ENCODE peak calls at places on chromosomes 13 and 19, in nine cellular contexts. One of them, this sample, is unnamed.

GRCh38 chr13:93861818-93862217 is 617.7 kb downstream of the DCT start:
- DNase-seq in stimulated activated CD8-positive, alpha-beta memory T cell treated with anti-CD3 and anti-CD28 coated beads, Interleukin-7, amount 100 ng/mL, for 1 hour: no peak
- DNase-seq in EH: peak
- DNase-seq in T-helper 2 cell treated with Interferon-gamma antibody and Interleukin-4, amounts not matched to agents 5 μg/mL and 100 μg/mL, for 36 hours: no peak
- DNase-seq in AG09319: no peak
- DNase-seq in kidney epithelial cell: peak
- DNase-seq in SW 1271: no peak
- DNase-seq in central memory CD4-positive, alpha-beta T cell: no peak
- DNase-seq in A549: no peak
- DNase-seq in this sample: peak

GRCh38 chr13:52447354-52447753 is 3.1 kb downstream of the VPS36 start:
- DNase-seq in stimulated activated CD8-positive, alpha-beta memory T cell treated with anti-CD3 and anti-CD28 coated beads, Interleukin-7, amount 100 ng/mL, for 1 hour: no peak
- DNase-seq in EH: no peak
- DNase-seq in T-helper 2 cell treated with Interferon-gamma antibody and Interleukin-4, amounts not matched to agents 5 μg/mL and 100 μg/mL, for 36 hours: no peak
- DNase-seq in AG09319: no peak
- DNase-seq in kidney epithelial cell: no peak
- DNase-seq in SW 1271: no peak
- DNase-seq in central memory CD4-positive, alpha-beta T cell: no peak
- DNase-seq in A549: no peak
- DNase-seq in this sample: no peak

GRCh38 chr13:26867451-26868067 is 107.0 kb upstream of the GPR12 start:
- DNase-seq in stimulated activated CD8-positive, alpha-beta memory T cell treated with anti-CD3 and anti-CD28 coated beads, Interleukin-7, amount 100 ng/mL, for 1 hour: no peak
- DNase-seq in EH: peak
- DNase-seq in T-helper 2 cell treated with Interferon-gamma antibody and Interleukin-4, amounts not matched to agents 5 μg/mL and 100 μg/mL, for 36 hours: no peak
- DNase-seq in AG09319: no peak
- DNase-seq in kidney epithelial cell: no peak
- DNase-seq in SW 1271: no peak
- DNase-seq in central memory CD4-positive, alpha-beta T cell: no peak
- DNase-seq in A549: peak
- DNase-seq in this sample: peak

GRCh38 chr19:2246801-2247361 is 2.2 kb upstream of the AMH start:
- DNase-seq in stimulated activated CD8-positive, alpha-beta memory T cell treated with anti-CD3 and anti-CD28 coated beads, Interleukin-7, amount 100 ng/mL, for 1 hour: no peak
- DNase-seq in EH: peak
- DNase-seq in T-helper 2 cell treated with Interferon-gamma antibody and Interleukin-4, amounts not matched to agents 5 μg/mL and 100 μg/mL, for 36 hours: no peak
- DNase-seq in AG09319: no peak
- DNase-seq in kidney epithelial cell: no peak
- DNase-seq in SW 1271: peak
- DNase-seq in central memory CD4-positive, alpha-beta T cell: no peak
- DNase-seq in A549: no peak
- DNase-seq in this sample: no peak

GRCh38 chr19:6393982-6394412 is 1.0 kb upstream of the GTF2F1 start:
- DNase-seq in stimulated activated CD8-positive, alpha-beta memory T cell treated with anti-CD3 and anti-CD28 coated beads, Interleukin-7, amount 100 ng/mL, for 1 hour: no peak
- DNase-seq in EH: no peak
- DNase-seq in T-helper 2 cell treated with Interferon-gamma antibody and Interleukin-4, amounts not matched to agents 5 μg/mL and 100 μg/mL, for 36 hours: no peak
- DNase-seq in AG09319: no peak
- DNase-seq in kidney epithelial cell: no peak
- DNase-seq in SW 1271: no peak
- DNase-seq in central memory CD4-positive, alpha-beta T cell: no peak
- DNase-seq in A549: no peak
- DNase-seq in this sample: no peak

GRCh38 chr13:50339291-50339690 is 324.0 kb downstream of the KCNRG start:
- DNase-seq in stimulated activated CD8-positive, alpha-beta memory T cell treated with anti-CD3 and anti-CD28 coated beads, Interleukin-7, amount 100 ng/mL, for 1 hour: no peak
- DNase-seq in EH: no peak
- DNase-seq in T-helper 2 cell treated with Interferon-gamma antibody and Interleukin-4, amounts not matched to agents 5 μg/mL and 100 μg/mL, for 36 hours: no peak
- DNase-seq in AG09319: no peak
- DNase-seq in kidney epithelial cell: no peak
- DNase-seq in SW 1271: no peak
- DNase-seq in central memory CD4-positive, alpha-beta T cell: no peak
- DNase-seq in A549: no peak
- DNase-seq in this sample: no peak

GRCh38 chr13:97278395-97279078 is 56.4 kb downstream of the MBNL2 start:
- DNase-seq in stimulated activated CD8-positive, alpha-beta memory T cell treated with anti-CD3 and anti-CD28 coated beads, Interleukin-7, amount 100 ng/mL, for 1 hour: no peak
- DNase-seq in EH: no peak
- DNase-seq in T-helper 2 cell treated with Interferon-gamma antibody and Interleukin-4, amounts not matched to agents 5 μg/mL and 100 μg/mL, for 36 hours: no peak
- DNase-seq in AG09319: no peak
- DNase-seq in kidney epithelial cell: no peak
- DNase-seq in SW 1271: no peak
- DNase-seq in central memory CD4-positive, alpha-beta T cell: no peak
- DNase-seq in A549: no peak
- DNase-seq in this sample: peak

GRCh38 chr19:55086730-55087541 is 11.3 kb downstream of the EPS8L1 start:
- DNase-seq in stimulated activated CD8-positive, alpha-beta memory T cell treated with anti-CD3 and anti-CD28 coated beads, Interleukin-7, amount 100 ng/mL, for 1 hour: no peak
- DNase-seq in EH: peak
- DNase-seq in T-helper 2 cell treated with Interferon-gamma antibody and Interleukin-4, amounts not matched to agents 5 μg/mL and 100 μg/mL, for 36 hours: peak
- DNase-seq in AG09319: peak
- DNase-seq in kidney epithelial cell: peak
- DNase-seq in SW 1271: no peak
- DNase-seq in central memory CD4-positive, alpha-beta T cell: peak
- DNase-seq in A549: no peak
- DNase-seq in this sample: peak

GRCh38 chr13:93690139-93690538 is 463.5 kb downstream of the GPC6 start:
- DNase-seq in stimulated activated CD8-positive, alpha-beta memory T cell treated with anti-CD3 and anti-CD28 coated beads, Interleukin-7, amount 100 ng/mL, for 1 hour: no peak
- DNase-seq in EH: peak
- DNase-seq in T-helper 2 cell treated with Interferon-gamma antibody and Interleukin-4, amounts not matched to agents 5 μg/mL and 100 μg/mL, for 36 hours: no peak
- DNase-seq in AG09319: no peak
- DNase-seq in kidney epithelial cell: no peak
- DNase-seq in SW 1271: no peak
- DNase-seq in central memory CD4-positive, alpha-beta T cell: no peak
- DNase-seq in A549: no peak
- DNase-seq in this sample: peak

GRCh38 chr19:4061683-4062575 is 4.8 kb downstream of the ZBTB7A start:
- DNase-seq in stimulated activated CD8-positive, alpha-beta memory T cell treated with anti-CD3 and anti-CD28 coated beads, Interleukin-7, amount 100 ng/mL, for 1 hour: no peak
- DNase-seq in EH: no peak
- DNase-seq in T-helper 2 cell treated with Interferon-gamma antibody and Interleukin-4, amounts not matched to agents 5 μg/mL and 100 μg/mL, for 36 hours: no peak
- DNase-seq in AG09319: no peak
- DNase-seq in kidney epithelial cell: no peak
- DNase-seq in SW 1271: no peak
- DNase-seq in central memory CD4-positive, alpha-beta T cell: no peak
- DNase-seq in A549: no peak
- DNase-seq in this sample: no peak

GRCh38 chr13:31722684-31723083 is 16.6 kb upstream of the RXFP2 start:
- DNase-seq in stimulated activated CD8-positive, alpha-beta memory T cell treated with anti-CD3 and anti-CD28 coated beads, Interleukin-7, amount 100 ng/mL, for 1 hour: no peak
- DNase-seq in EH: peak
- DNase-seq in T-helper 2 cell treated with Interferon-gamma antibody and Interleukin-4, amounts not matched to agents 5 μg/mL and 100 μg/mL, for 36 hours: no peak
- DNase-seq in AG09319: no peak
- DNase-seq in kidney epithelial cell: no peak
- DNase-seq in SW 1271: no peak
- DNase-seq in central memory CD4-positive, alpha-beta T cell: no peak
- DNase-seq in A549: no peak
- DNase-seq in this sample: no peak

GRCh38 chr19:29188704-29189375 is 24.1 kb downstream of the UQCRFS1 start:
- DNase-seq in stimulated activated CD8-positive, alpha-beta memory T cell treated with anti-CD3 and anti-CD28 coated beads, Interleukin-7, amount 100 ng/mL, for 1 hour: no peak
- DNase-seq in EH: peak
- DNase-seq in T-helper 2 cell treated with Interferon-gamma antibody and Interleukin-4, amounts not matched to agents 5 μg/mL and 100 μg/mL, for 36 hours: no peak
- DNase-seq in AG09319: no peak
- DNase-seq in kidney epithelial cell: no peak
- DNase-seq in SW 1271: no peak
- DNase-seq in central memory CD4-positive, alpha-beta T cell: no peak
- DNase-seq in A549: no peak
- DNase-seq in this sample: no peak

GRCh38 chr13:44153536-44153935 is 220.1 kb upstream of the SERP2 start:
- DNase-seq in stimulated activated CD8-positive, alpha-beta memory T cell treated with anti-CD3 and anti-CD28 coated beads, Interleukin-7, amount 100 ng/mL, for 1 hour: no peak
- DNase-seq in EH: no peak
- DNase-seq in T-helper 2 cell treated with Interferon-gamma antibody and Interleukin-4, amounts not matched to agents 5 μg/mL and 100 μg/mL, for 36 hours: no peak
- DNase-seq in AG09319: no peak
- DNase-seq in kidney epithelial cell: no peak
- DNase-seq in SW 1271: no peak
- DNase-seq in central memory CD4-positive, alpha-beta T cell: no peak
- DNase-seq in A549: no peak
- DNase-seq in this sample: no peak

GRCh38 chr13:97892717-97893116 is 60.8 kb upstream of the IPO5 start:
- DNase-seq in stimulated activated CD8-positive, alpha-beta memory T cell treated with anti-CD3 and anti-CD28 coated beads, Interleukin-7, amount 100 ng/mL, for 1 hour: no peak
- DNase-seq in EH: peak
- DNase-seq in T-helper 2 cell treated with Interferon-gamma antibody and Interleukin-4, amounts not matched to agents 5 μg/mL and 100 μg/mL, for 36 hours: no peak
- DNase-seq in AG09319: no peak
- DNase-seq in kidney epithelial cell: peak
- DNase-seq in SW 1271: no peak
- DNase-seq in central memory CD4-positive, alpha-beta T cell: no peak
- DNase-seq in A549: no peak
- DNase-seq in this sample: peak

GRCh38 chr19:17902701-17903100 is 30.1 kb upstream of the CCDC124 start:
- DNase-seq in stimulated activated CD8-positive, alpha-beta memory T cell treated with anti-CD3 and anti-CD28 coated beads, Interleukin-7, amount 100 ng/mL, for 1 hour: no peak
- DNase-seq in EH: peak
- DNase-seq in T-helper 2 cell treated with Interferon-gamma antibody and Interleukin-4, amounts not matched to agents 5 μg/mL and 100 μg/mL, for 36 hours: no peak
- DNase-seq in AG09319: peak
- DNase-seq in kidney epithelial cell: no peak
- DNase-seq in SW 1271: no peak
- DNase-seq in central memory CD4-positive, alpha-beta T cell: no peak
- DNase-seq in A549: no peak
- DNase-seq in this sample: peak

GRCh38 chr19:4380254-4380727 is 20.1 kb downstream of the SH3GL1 start:
- DNase-seq in stimulated activated CD8-positive, alpha-beta memory T cell treated with anti-CD3 and anti-CD28 coated beads, Interleukin-7, amount 100 ng/mL, for 1 hour: no peak
- DNase-seq in EH: no peak
- DNase-seq in T-helper 2 cell treated with Interferon-gamma antibody and Interleukin-4, amounts not matched to agents 5 μg/mL and 100 μg/mL, for 36 hours: no peak
- DNase-seq in AG09319: no peak
- DNase-seq in kidney epithelial cell: no peak
- DNase-seq in SW 1271: no peak
- DNase-seq in central memory CD4-positive, alpha-beta T cell: peak
- DNase-seq in A549: no peak
- DNase-seq in this sample: no peak

GRCh38 chr13:20566424-20566916 is 487 bp upstream of the IFT88 start:
- DNase-seq in stimulated activated CD8-positive, alpha-beta memory T cell treated with anti-CD3 and anti-CD28 coated beads, Interleukin-7, amount 100 ng/mL, for 1 hour: no peak
- DNase-seq in EH: peak
- DNase-seq in T-helper 2 cell treated with Interferon-gamma antibody and Interleukin-4, amounts not matched to agents 5 μg/mL and 100 μg/mL, for 36 hours: no peak
- DNase-seq in AG09319: no peak
- DNase-seq in kidney epithelial cell: peak
- DNase-seq in SW 1271: peak
- DNase-seq in central memory CD4-positive, alpha-beta T cell: no peak
- DNase-seq in A549: peak
- DNase-seq in this sample: peak

GRCh38 chr19:288911-289310 is 2.3 kb downstream of the PLPP2 start:
- DNase-seq in stimulated activated CD8-positive, alpha-beta memory T cell treated with anti-CD3 and anti-CD28 coated beads, Interleukin-7, amount 100 ng/mL, for 1 hour: no peak
- DNase-seq in EH: no peak
- DNase-seq in T-helper 2 cell treated with Interferon-gamma antibody and Interleukin-4, amounts not matched to agents 5 μg/mL and 100 μg/mL, for 36 hours: no peak
- DNase-seq in AG09319: no peak
- DNase-seq in kidney epithelial cell: no peak
- DNase-seq in SW 1271: no peak
- DNase-seq in central memory CD4-positive, alpha-beta T cell: no peak
- DNase-seq in A549: no peak
- DNase-seq in this sample: no peak

GRCh38 chr13:22451345-22451744 is 729.4 kb upstream of the SGCG start:
- DNase-seq in stimulated activated CD8-positive, alpha-beta memory T cell treated with anti-CD3 and anti-CD28 coated beads, Interleukin-7, amount 100 ng/mL, for 1 hour: no peak
- DNase-seq in EH: no peak
- DNase-seq in T-helper 2 cell treated with Interferon-gamma antibody and Interleukin-4, amounts not matched to agents 5 μg/mL and 100 μg/mL, for 36 hours: no peak
- DNase-seq in AG09319: no peak
- DNase-seq in kidney epithelial cell: no peak
- DNase-seq in SW 1271: no peak
- DNase-seq in central memory CD4-positive, alpha-beta T cell: no peak
- DNase-seq in A549: no peak
- DNase-seq in this sample: peak

GRCh38 chr13:23510979-23511735 is 59.1 kb upstream of the TNFRSF19 start:
- DNase-seq in stimulated activated CD8-positive, alpha-beta memory T cell treated with anti-CD3 and anti-CD28 coated beads, Interleukin-7, amount 100 ng/mL, for 1 hour: no peak
- DNase-seq in EH: peak
- DNase-seq in T-helper 2 cell treated with Interferon-gamma antibody and Interleukin-4, amounts not matched to agents 5 μg/mL and 100 μg/mL, for 36 hours: no peak
- DNase-seq in AG09319: no peak
- DNase-seq in kidney epithelial cell: no peak
- DNase-seq in SW 1271: peak
- DNase-seq in central memory CD4-positive, alpha-beta T cell: no peak
- DNase-seq in A549: no peak
- DNase-seq in this sample: peak

GRCh38 chr19:28351761-28352160 is 861.2 kb downstream of the UQCRFS1 start:
- DNase-seq in stimulated activated CD8-positive, alpha-beta memory T cell treated with anti-CD3 and anti-CD28 coated beads, Interleukin-7, amount 100 ng/mL, for 1 hour: no peak
- DNase-seq in EH: peak
- DNase-seq in T-helper 2 cell treated with Interferon-gamma antibody and Interleukin-4, amounts not matched to agents 5 μg/mL and 100 μg/mL, for 36 hours: no peak
- DNase-seq in AG09319: no peak
- DNase-seq in kidney epithelial cell: no peak
- DNase-seq in SW 1271: no peak
- DNase-seq in central memory CD4-positive, alpha-beta T cell: no peak
- DNase-seq in A549: no peak
- DNase-seq in this sample: no peak

GRCh38 chr13:94298346-94298745 is 181.1 kb downstream of the DCT start:
- DNase-seq in stimulated activated CD8-positive, alpha-beta memory T cell treated with anti-CD3 and anti-CD28 coated beads, Interleukin-7, amount 100 ng/mL, for 1 hour: no peak
- DNase-seq in EH: no peak
- DNase-seq in T-helper 2 cell treated with Interferon-gamma antibody and Interleukin-4, amounts not matched to agents 5 μg/mL and 100 μg/mL, for 36 hours: no peak
- DNase-seq in AG09319: no peak
- DNase-seq in kidney epithelial cell: no peak
- DNase-seq in SW 1271: no peak
- DNase-seq in central memory CD4-positive, alpha-beta T cell: no peak
- DNase-seq in A549: no peak
- DNase-seq in this sample: no peak

GRCh38 chr13:46142692-46143238 is 37.9 kb upstream of the CPB2 start:
- DNase-seq in stimulated activated CD8-positive, alpha-beta memory T cell treated with anti-CD3 and anti-CD28 coated beads, Interleukin-7, amount 100 ng/mL, for 1 hour: no peak
- DNase-seq in EH: no peak
- DNase-seq in T-helper 2 cell treated with Interferon-gamma antibody and Interleukin-4, amounts not matched to agents 5 μg/mL and 100 μg/mL, for 36 hours: no peak
- DNase-seq in AG09319: no peak
- DNase-seq in kidney epithelial cell: no peak
- DNase-seq in SW 1271: no peak
- DNase-seq in central memory CD4-positive, alpha-beta T cell: no peak
- DNase-seq in A549: no peak
- DNase-seq in this sample: no peak

GRCh38 chr13:110915874-110916670 is 1.2 kb upstream of the ANKRD10 start:
- DNase-seq in stimulated activated CD8-positive, alpha-beta memory T cell treated with anti-CD3 and anti-CD28 coated beads, Interleukin-7, amount 100 ng/mL, for 1 hour: no peak
- DNase-seq in EH: peak
- DNase-seq in T-helper 2 cell treated with Interferon-gamma antibody and Interleukin-4, amounts not matched to agents 5 μg/mL and 100 μg/mL, for 36 hours: no peak
- DNase-seq in AG09319: no peak
- DNase-seq in kidney epithelial cell: no peak
- DNase-seq in SW 1271: no peak
- DNase-seq in central memory CD4-positive, alpha-beta T cell: no peak
- DNase-seq in A549: no peak
- DNase-seq in this sample: peak

GRCh38 chr13:40233731-40234195 is 432.7 kb downstream of the FOXO1 start:
- DNase-seq in stimulated activated CD8-positive, alpha-beta memory T cell treated with anti-CD3 and anti-CD28 coated beads, Interleukin-7, amount 100 ng/mL, for 1 hour: no peak
- DNase-seq in EH: no peak
- DNase-seq in T-helper 2 cell treated with Interferon-gamma antibody and Interleukin-4, amounts not matched to agents 5 μg/mL and 100 μg/mL, for 36 hours: no peak
- DNase-seq in AG09319: no peak
- DNase-seq in kidney epithelial cell: no peak
- DNase-seq in SW 1271: no peak
- DNase-seq in central memory CD4-positive, alpha-beta T cell: no peak
- DNase-seq in A549: no peak
- DNase-seq in this sample: peak

GRCh38 chr13:35468195-35468594 is 8.3 kb downstream of the MAB21L1 start:
- DNase-seq in stimulated activated CD8-positive, alpha-beta memory T cell treated with anti-CD3 and anti-CD28 coated beads, Interleukin-7, amount 100 ng/mL, for 1 hour: no peak
- DNase-seq in EH: peak
- DNase-seq in T-helper 2 cell treated with Interferon-gamma antibody and Interleukin-4, amounts not matched to agents 5 μg/mL and 100 μg/mL, for 36 hours: no peak
- DNase-seq in AG09319: no peak
- DNase-seq in kidney epithelial cell: no peak
- DNase-seq in SW 1271: no peak
- DNase-seq in central memory CD4-positive, alpha-beta T cell: no peak
- DNase-seq in A549: no peak
- DNase-seq in this sample: no peak

GRCh38 chr13:44972956-44973581 is 16.2 kb downstream of the NUFIP1 start:
- DNase-seq in stimulated activated CD8-positive, alpha-beta memory T cell treated with anti-CD3 and anti-CD28 coated beads, Interleukin-7, amount 100 ng/mL, for 1 hour: no peak
- DNase-seq in EH: peak
- DNase-seq in T-helper 2 cell treated with Interferon-gamma antibody and Interleukin-4, amounts not matched to agents 5 μg/mL and 100 μg/mL, for 36 hours: no peak
- DNase-seq in AG09319: no peak
- DNase-seq in kidney epithelial cell: no peak
- DNase-seq in SW 1271: peak
- DNase-seq in central memory CD4-positive, alpha-beta T cell: peak
- DNase-seq in A549: peak
- DNase-seq in this sample: peak

GRCh38 chr13:21458457-21458815 is 667 bp downstream of the ZDHHC20 start:
- DNase-seq in stimulated activated CD8-positive, alpha-beta memory T cell treated with anti-CD3 and anti-CD28 coated beads, Interleukin-7, amount 100 ng/mL, for 1 hour: peak
- DNase-seq in EH: peak
- DNase-seq in T-helper 2 cell treated with Interferon-gamma antibody and Interleukin-4, amounts not matched to agents 5 μg/mL and 100 μg/mL, for 36 hours: peak
- DNase-seq in AG09319: no peak
- DNase-seq in kidney epithelial cell: no peak
- DNase-seq in SW 1271: no peak
- DNase-seq in central memory CD4-positive, alpha-beta T cell: peak
- DNase-seq in A549: peak
- DNase-seq in this sample: no peak

GRCh38 chr13:45249662-45250061 is 48.8 kb upstream of the KCTD4 start:
- DNase-seq in stimulated activated CD8-positive, alpha-beta memory T cell treated with anti-CD3 and anti-CD28 coated beads, Interleukin-7, amount 100 ng/mL, for 1 hour: no peak
- DNase-seq in EH: no peak
- DNase-seq in T-helper 2 cell treated with Interferon-gamma antibody and Interleukin-4, amounts not matched to agents 5 μg/mL and 100 μg/mL, for 36 hours: no peak
- DNase-seq in AG09319: no peak
- DNase-seq in kidney epithelial cell: no peak
- DNase-seq in SW 1271: no peak
- DNase-seq in central memory CD4-positive, alpha-beta T cell: no peak
- DNase-seq in A549: no peak
- DNase-seq in this sample: no peak

GRCh38 chr19:56942749-56943148 is 102.2 kb upstream of the PEG3 start:
- DNase-seq in stimulated activated CD8-positive, alpha-beta memory T cell treated with anti-CD3 and anti-CD28 coated beads, Interleukin-7, amount 100 ng/mL, for 1 hour: no peak
- DNase-seq in EH: no peak
- DNase-seq in T-helper 2 cell treated with Interferon-gamma antibody and Interleukin-4, amounts not matched to agents 5 μg/mL and 100 μg/mL, for 36 hours: no peak
- DNase-seq in AG09319: no peak
- DNase-seq in kidney epithelial cell: no peak
- DNase-seq in SW 1271: no peak
- DNase-seq in central memory CD4-positive, alpha-beta T cell: peak
- DNase-seq in A549: no peak
- DNase-seq in this sample: no peak

GRCh38 chr13:41621716-41622508 is 164.6 kb downstream of the RGCC start:
- DNase-seq in stimulated activated CD8-positive, alpha-beta memory T cell treated with anti-CD3 and anti-CD28 coated beads, Interleukin-7, amount 100 ng/mL, for 1 hour: no peak
- DNase-seq in EH: peak
- DNase-seq in T-helper 2 cell treated with Interferon-gamma antibody and Interleukin-4, amounts not matched to agents 5 μg/mL and 100 μg/mL, for 36 hours: no peak
- DNase-seq in AG09319: no peak
- DNase-seq in kidney epithelial cell: no peak
- DNase-seq in SW 1271: no peak
- DNase-seq in central memory CD4-positive, alpha-beta T cell: no peak
- DNase-seq in A549: no peak
- DNase-seq in this sample: peak